ENCODE peak calls at places on chromosomes 5 and 9, in five cellular contexts. One of them, this sample, is unnamed.

GRCh38 chr5:98308231-98308630 is 465.2 kb upstream of the RGMB start:
- DNase-seq in activated T-cell treated with anti-CD3 and anti-CD28 coated beads for 1 hour: no peak
- DNase-seq in RPMI7951: peak
- DNase-seq in LHCN-M2: peak
- DNase-seq in lung microvascular endothelial cell: no peak
- DNase-seq in this sample: no peak

GRCh38 chr5:138656916-138657315 is 81.7 kb upstream of the HSPA9 start:
- DNase-seq in activated T-cell treated with anti-CD3 and anti-CD28 coated beads for 1 hour: no peak
- DNase-seq in LHCN-M2: no peak
- DNase-seq in RPMI7951: no peak
- DNase-seq in lung microvascular endothelial cell: no peak
- DNase-seq in this sample: no peak

GRCh38 chr5:95928724-95929253 is 32.9 kb downstream of the ELL2 start:
- DNase-seq in lung microvascular endothelial cell: no peak
- DNase-seq in activated T-cell treated with anti-CD3 and anti-CD28 coated beads for 1 hour: no peak
- DNase-seq in RPMI7951: no peak
- DNase-seq in LHCN-M2: no peak
- DNase-seq in this sample: no peak

GRCh38 chr5:127056896-127057295 is 16.4 kb downstream of the C5orf63 start:
- DNase-seq in LHCN-M2: no peak
- DNase-seq in lung microvascular endothelial cell: no peak
- DNase-seq in activated T-cell treated with anti-CD3 and anti-CD28 coated beads for 1 hour: no peak
- DNase-seq in RPMI7951: no peak
- DNase-seq in this sample: no peak

GRCh38 chr5:78648359-78649219 is at the start of gene LHFPL2:
- DNase-seq in RPMI7951: peak
- DNase-seq in lung microvascular endothelial cell: peak
- DNase-seq in activated T-cell treated with anti-CD3 and anti-CD28 coated beads for 1 hour: no peak
- DNase-seq in LHCN-M2: peak
- DNase-seq in this sample: no peak

GRCh38 chr9:136645903-136646754 is 16.6 kb upstream of the EGFL7 start:
- DNase-seq in LHCN-M2: no peak
- DNase-seq in RPMI7951: no peak
- DNase-seq in activated T-cell treated with anti-CD3 and anti-CD28 coated beads for 1 hour: no peak
- DNase-seq in lung microvascular endothelial cell: peak
- DNase-seq in this sample: no peak

GRCh38 chr9:109730228-109730627 is 49.8 kb upstream of the PALM2AKAP2 start:
- DNase-seq in RPMI7951: peak
- DNase-seq in activated T-cell treated with anti-CD3 and anti-CD28 coated beads for 1 hour: no peak
- DNase-seq in lung microvascular endothelial cell: no peak
- DNase-seq in LHCN-M2: no peak
- DNase-seq in this sample: no peak

GRCh38 chr5:168865973-168866372 is 286.8 kb upstream of the PANK3 start:
- DNase-seq in activated T-cell treated with anti-CD3 and anti-CD28 coated beads for 1 hour: no peak
- DNase-seq in lung microvascular endothelial cell: no peak
- DNase-seq in LHCN-M2: no peak
- DNase-seq in RPMI7951: no peak
- DNase-seq in this sample: no peak

GRCh38 chr9:106860731-106861584 is 2.0 kb upstream of the ZNF462 start:
- DNase-seq in activated T-cell treated with anti-CD3 and anti-CD28 coated beads for 1 hour: no peak
- DNase-seq in RPMI7951: peak
- DNase-seq in lung microvascular endothelial cell: peak
- DNase-seq in LHCN-M2: peak
- DNase-seq in this sample: no peak

GRCh38 chr9:88691811-88692210 is 156.8 kb downstream of the NXNL2 start:
- DNase-seq in RPMI7951: peak
- DNase-seq in activated T-cell treated with anti-CD3 and anti-CD28 coated beads for 1 hour: no peak
- DNase-seq in LHCN-M2: peak
- DNase-seq in lung microvascular endothelial cell: no peak
- DNase-seq in this sample: no peak

GRCh38 chr5:173338380-173339015 is 10.3 kb upstream of the STC2 start:
- DNase-seq in activated T-cell treated with anti-CD3 and anti-CD28 coated beads for 1 hour: no peak
- DNase-seq in LHCN-M2: no peak
- DNase-seq in lung microvascular endothelial cell: no peak
- DNase-seq in RPMI7951: no peak
- DNase-seq in this sample: no peak

GRCh38 chr9:134502261-134503211 is 139.1 kb upstream of the COL5A1 start:
- DNase-seq in lung microvascular endothelial cell: peak
- DNase-seq in RPMI7951: peak
- DNase-seq in LHCN-M2: peak
- DNase-seq in activated T-cell treated with anti-CD3 and anti-CD28 coated beads for 1 hour: no peak
- DNase-seq in this sample: no peak

GRCh38 chr5:53211799-53212198 is 102.2 kb upstream of the MOCS2 start:
- DNase-seq in lung microvascular endothelial cell: peak
- DNase-seq in activated T-cell treated with anti-CD3 and anti-CD28 coated beads for 1 hour: no peak
- DNase-seq in LHCN-M2: peak
- DNase-seq in RPMI7951: peak
- DNase-seq in this sample: peak

GRCh38 chr5:135245521-135246499 is 153.2 kb downstream of the MACROH2A1 start:
- DNase-seq in LHCN-M2: peak
- DNase-seq in lung microvascular endothelial cell: peak
- DNase-seq in activated T-cell treated with anti-CD3 and anti-CD28 coated beads for 1 hour: no peak
- DNase-seq in RPMI7951: peak
- DNase-seq in this sample: no peak